ENCODE peak calls at places on chromosomes 2 and 18, in six cellular contexts. P is astrocyte of the cerebellum, N is PC-3, Y is thoracic aorta, W is lung, H is body of pancreas. O is an unnamed sample.

GRCh38 chr2:67923696-67924095 is 139.1 kb downstream of the C1D start:
- DNase-seq in P (no peak), N (peak; percentile 19), Y (no peak), W (peak; percentile 31), H (peak; percentile 9), O (no peak)

GRCh38 chr2:232931636-232932035 is 61.6 kb downstream of the SNORC start:
- DNase-seq in P (no peak), N (no peak), Y (no peak), W (no peak), H (no peak), O (no peak)

GRCh38 chr2:214217599-214217998 is 193.3 kb upstream of the VWC2L start:
- DNase-seq in P (no peak), N (no peak), Y (no peak), W (no peak), H (no peak), O (no peak)

GRCh38 chr2:33268246-33268831 is 208.1 kb upstream of the RASGRP3 start:
- DNase-seq in P (no peak), N (no peak), Y (no peak), W (no peak), H (no peak), O (no peak)

GRCh38 chr18:13584826-13585225 is 141.5 kb downstream of the FAM210A start:
- DNase-seq in P (no peak), N (no peak), Y (no peak), W (no peak), H (no peak), O (no peak)

GRCh38 chr2:190765386-190766173 is 115.0 kb upstream of the GLS start:
- DNase-seq in P (no peak), N (peak; percentile 82), Y (no peak), W (no peak), H (no peak), O (no peak)

GRCh38 chr2:124973396-124973795 is 948.3 kb downstream of the CNTNAP5 start:
- DNase-seq in P (peak; percentile 37), N (no peak), Y (no peak), W (no peak), H (no peak), O (no peak)

GRCh38 chr18:9614401-9615279 is at the start of gene PPP4R1:
- DNase-seq in P (no peak), N (peak; percentile 72), Y (peak; percentile 29), W (peak; percentile 78), H (peak; percentile 86), O (peak; percentile 93)

GRCh38 chr18:3402962-3403585 is 46.9 kb upstream of the TGIF1 start:
- DNase-seq in P (no peak), N (no peak), Y (no peak), W (no peak), H (no peak), O (no peak)

GRCh38 chr18:77099501-77100370 is 32.8 kb downstream of the MBP start:
- DNase-seq in P (no peak), N (no peak), Y (no peak), W (no peak), H (no peak), O (no peak)

GRCh38 chr18:23142285-23142929 is 7.1 kb downstream of the CABLES1 start:
- DNase-seq in P (no peak), N (peak; percentile 90), Y (no peak), W (no peak), H (no peak), O (no peak)

GRCh38 chr2:230416061-230416721 is at the start of gene SP100:
- DNase-seq in P (peak; percentile 59), N (peak; percentile 74), Y (no peak), W (peak; percentile 81), H (peak; percentile 88), O (no peak)

GRCh38 chr2:43267393-43267792 is 41.0 kb upstream of the ZFP36L2 start:
- DNase-seq in P (no peak), N (no peak), Y (no peak), W (no peak), H (no peak), O (no peak)

GRCh38 chr18:9941108-9941507 is 27.3 kb downstream of the VAPA start:
- DNase-seq in P (no peak), N (no peak), Y (no peak), W (no peak), H (no peak), O (no peak)

GRCh38 chr18:11512096-11513030 is 97.0 kb upstream of the SLC35G4 start:
- DNase-seq in P (no peak), N (peak; percentile 23), Y (no peak), W (no peak), H (no peak), O (no peak)

GRCh38 chr18:11500153-11501122 is 109.0 kb upstream of the SLC35G4 start:
- DNase-seq in P (peak; percentile 97), N (peak; percentile 98), Y (no peak), W (no peak), H (peak; percentile 26), O (no peak)

GRCh38 chr2:28052691-28053090 is 162.2 kb downstream of the BABAM2 start:
- DNase-seq in P (no peak), N (no peak), Y (no peak), W (no peak), H (no peak), O (no peak)

GRCh38 chr2:239389414-239390329 is 11.1 kb downstream of the HDAC4 start:
- DNase-seq in P (no peak), N (no peak), Y (no peak), W (no peak), H (no peak), O (peak; percentile 7)

GRCh38 chr2:69216535-69217332 is 170.3 kb downstream of the GFPT1 start:
- DNase-seq in P (peak; percentile 71), N (no peak), Y (no peak), W (no peak), H (peak; percentile 23), O (no peak)

GRCh38 chr2:130865401-130865800 is 28.7 kb downstream of the ARHGEF4 start:
- DNase-seq in P (no peak), N (no peak), Y (no peak), W (no peak), H (peak; percentile 20), O (no peak)

GRCh38 chr2:215831296-215831913 is 181.9 kb downstream of the MREG start:
- DNase-seq in P (no peak), N (no peak), Y (no peak), W (no peak), H (peak; percentile 34), O (no peak)

GRCh38 chr18:9333441-9334350 is 877 bp upstream of the TWSG1 start:
- DNase-seq in P (peak; percentile 22), N (no peak), Y (no peak), W (no peak), H (no peak), O (peak; percentile 25)

GRCh38 chr2:66080136-66080535 is 354.8 kb upstream of the MEIS1 start:
- DNase-seq in P (no peak), N (no peak), Y (no peak), W (no peak), H (no peak), O (peak; percentile 40)

GRCh38 chr2:132977812-132978529 is 308.0 kb upstream of the LYPD1 start:
- DNase-seq in P (peak; percentile 42), N (peak; percentile 50), Y (no peak), W (no peak), H (no peak), O (no peak)

GRCh38 chr2:66239655-66240054 is 195.3 kb upstream of the MEIS1 start:
- DNase-seq in P (no peak), N (no peak), Y (no peak), W (no peak), H (no peak), O (no peak)

GRCh38 chr2:186559370-186559769 is 30.5 kb upstream of the ITGAV start:
- DNase-seq in P (no peak), N (no peak), Y (no peak), W (no peak), H (no peak), O (no peak)

GRCh38 chr2:75462714-75463113 is 98.0 kb downstream of the EVA1A start:
- DNase-seq in P (no peak), N (no peak), Y (no peak), W (no peak), H (no peak), O (no peak)

GRCh38 chr2:168114021-168114420 is 133.4 kb downstream of the STK39 start:
- DNase-seq in P (no peak), N (no peak), Y (no peak), W (no peak), H (no peak), O (no peak)

GRCh38 chr2:168119519-168120141 is 127.8 kb downstream of the STK39 start:
- DNase-seq in P (peak; percentile 67), N (peak; percentile 77), Y (no peak), W (no peak), H (peak; percentile 46), O (no peak)

GRCh38 chr2:168118733-168119518 is 128.5 kb downstream of the STK39 start:
- DNase-seq in P (peak; percentile 74), N (peak; percentile 85), Y (no peak), W (no peak), H (peak; percentile 49), O (no peak)

GRCh38 chr2:168114619-168115018 is 132.8 kb downstream of the STK39 start:
- DNase-seq in P (no peak), N (no peak), Y (no peak), W (no peak), H (no peak), O (no peak)

GRCh38 chr2:168116448-168116847 is 130.9 kb downstream of the STK39 start:
- DNase-seq in P (peak; percentile 9), N (no peak), Y (no peak), W (no peak), H (no peak), O (peak; percentile 40)
- TF ChIP-seq CTCF in P (no peak), N (peak; percentile 34), Y (no peak), W (no peak), H (no peak), O (peak; percentile 40)

DNA sequence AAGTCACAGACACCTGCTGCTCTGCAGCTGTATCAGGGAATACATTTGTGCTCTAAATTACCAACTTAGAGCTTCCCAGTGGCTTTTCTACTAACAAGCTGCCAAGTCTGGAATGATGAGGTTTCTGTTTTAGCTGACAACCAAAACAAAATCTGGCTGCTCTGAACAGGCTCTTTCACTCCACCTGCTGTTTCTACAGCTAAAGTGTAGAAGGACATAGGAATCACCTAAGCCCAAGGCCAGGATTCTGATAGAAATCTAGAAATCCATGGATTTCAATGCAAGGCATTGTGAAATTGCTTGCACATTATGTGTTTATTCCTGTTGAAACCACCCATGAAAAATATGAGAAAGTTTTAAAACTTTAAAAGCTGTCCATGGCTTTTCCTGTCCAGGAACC is 201.2 kb downstream of the SUCLG1 start:
- DNase-seq in P (peak; percentile 1), N (peak; percentile 25), Y (no peak), W (no peak), H (no peak), O (no peak)
- TF ChIP-seq CTCF in P (peak; percentile 20), N (peak; percentile 28), Y (no peak), W (no peak), H (no peak), O (no peak)

DNA sequence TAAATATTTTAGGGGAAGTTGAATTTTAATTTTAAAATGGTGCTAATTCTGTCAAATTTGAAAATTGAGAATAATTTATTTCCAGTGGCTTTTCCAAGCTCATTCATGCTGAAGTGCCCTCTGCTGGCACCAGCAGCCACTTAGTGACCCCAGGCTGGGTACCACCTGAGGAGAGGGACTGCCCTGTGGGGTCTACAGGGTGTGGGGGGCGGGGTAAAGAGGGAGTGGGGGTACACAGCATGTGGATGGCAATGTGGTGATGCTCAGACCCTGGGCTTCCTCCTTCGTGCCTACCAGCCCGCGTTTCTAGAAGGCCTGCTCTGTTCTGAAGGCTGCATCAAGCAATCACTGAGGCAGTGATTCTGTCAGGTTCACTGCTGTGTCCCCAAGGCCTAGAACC is 45.1 kb upstream of the SCLY start:
- DNase-seq in P (no peak), N (no peak), Y (no peak), W (no peak), H (no peak), O (no peak)
- TF ChIP-seq CTCF in P (no peak), N (peak; percentile 55), Y (no peak), W (no peak), H (peak; percentile 19), O (no peak)

GRCh38 chr2:31151501-31151900 is 13.3 kb upstream of the GALNT14 start:
- DNase-seq in P (no peak), N (peak; percentile 30), Y (no peak), W (no peak), H (no peak), O (no peak)
- TF ChIP-seq CTCF in P (no peak), N (peak; percentile 53), Y (no peak), W (no peak), H (no peak), O (no peak)